ENCODE peak calls at places on chromosomes 2 and 18, in five cellular contexts. K, W, M, J and H are unnamed samples.

GRCh38 chr2:172642301-172643020 is 86.6 kb downstream of the PDK1 start:
- DNase-seq in K (no peak), W (no peak), M (no peak), J (no peak), H (no peak)

GRCh38 chr2:48946444-48947048 is 191.0 kb upstream of the LHCGR start:
- DNase-seq in K (peak), W (no peak), M (peak), J (peak), H (peak)

GRCh38 chr18:3821524-3821923 is 371.6 kb downstream of the TGIF1 start:
- DNase-seq in K (no peak), W (no peak), M (no peak), J (no peak), H (no peak)

GRCh38 chr18:29523371-29523770 is 1346.4 kb upstream of the CDH2 start:
- DNase-seq in K (no peak), W (no peak), M (no peak), J (no peak), H (no peak)

GRCh38 chr2:137202310-137202709 is 437.0 kb downstream of the THSD7B start:
- DNase-seq in K (peak), W (no peak), M (no peak), J (no peak), H (no peak)

GRCh38 chr2:160492401-160493226 is 993 bp downstream of the RBMS1 start:
- DNase-seq in K (peak), W (peak), M (peak), J (peak), H (peak)

GRCh38 chr2:230042195-230042594 is 26.5 kb downstream of the SLC16A14 start:
- DNase-seq in K (no peak), W (no peak), M (peak), J (no peak), H (no peak)

GRCh38 chr18:13895505-13896033 is 19.8 kb downstream of the MC2R start:
- DNase-seq in K (no peak), W (no peak), M (no peak), J (no peak), H (no peak)

GRCh38 chr18:23706971-23707640 is 17.9 kb downstream of the LAMA3 start:
- DNase-seq in K (no peak), W (no peak), M (no peak), J (no peak), H (no peak)

GRCh38 chr2:85433511-85434089 is 15.1 kb downstream of the SH2D6 start:
- DNase-seq in K (peak), W (peak), M (peak), J (peak), H (no peak)

GRCh38 chr2:118849226-118850170 is 2.0 kb upstream of the EN1 start:
- DNase-seq in K (no peak), W (no peak), M (no peak), J (no peak), H (no peak)

GRCh38 chr2:7191927-7192326 is 274.7 kb downstream of the RNF144A start:
- DNase-seq in K (no peak), W (no peak), M (peak), J (peak), H (no peak)

GRCh38 chr2:218367415-218368149 is 10.9 kb downstream of the CATIP start:
- DNase-seq in K (peak), W (peak), M (peak), J (peak), H (peak)

GRCh38 chr2:233964581-233964980 is 47.4 kb downstream of the TRPM8 start:
- DNase-seq in K (no peak), W (no peak), M (peak), J (no peak), H (no peak)

GRCh38 chr2:98669675-98670074 is 61.3 kb downstream of the MGAT4A start:
- DNase-seq in K (no peak), W (no peak), M (no peak), J (peak), H (no peak)

GRCh38 chr18:44819944-44820510 is 139.3 kb downstream of the SETBP1 start:
- DNase-seq in K (no peak), W (peak), M (no peak), J (no peak), H (no peak)

GRCh38 chr2:215698566-215698965 is 262.7 kb upstream of the FN1 start:
- DNase-seq in K (no peak), W (no peak), M (peak), J (peak), H (no peak)

GRCh38 chr2:131043199-131044077 is 49.8 kb downstream of the FAM168B start:
- DNase-seq in K (no peak), W (no peak), M (no peak), J (no peak), H (no peak)

GRCh38 chr18:36993068-36993467 is 164.1 kb downstream of the KIAA1328 start:
- DNase-seq in K (no peak), W (no peak), M (peak), J (peak), H (no peak)

GRCh38 chr2:81991282-81991681 is 1686.7 kb upstream of the LRRTM1 start:
- DNase-seq in K (no peak), W (no peak), M (no peak), J (no peak), H (no peak)

GRCh38 chr18:52348209-52348608 is 8.2 kb downstream of the DCC start:
- DNase-seq in K (no peak), W (no peak), M (peak), J (no peak), H (no peak)

GRCh38 chr2:217551229-217551909 is 451.4 kb downstream of the TNS1 start:
- DNase-seq in K (no peak), W (no peak), M (peak), J (peak), H (no peak)

GRCh38 chr2:157052685-157053224 is 204.8 kb upstream of the GALNT5 start:
- DNase-seq in K (no peak), W (no peak), M (peak), J (peak), H (no peak)

GRCh38 chr2:11661891-11662435 is 8.0 kb downstream of the NTSR2 start:
- DNase-seq in K (no peak), W (no peak), M (no peak), J (no peak), H (no peak)

GRCh38 chr2:74554821-74555531 is 456 bp downstream of the DOK1 start:
- DNase-seq in K (no peak), W (no peak), M (peak), J (peak), H (peak)

GRCh38 chr2:85601771-85602475 is 575 bp downstream of the TMEM150A start:
- DNase-seq in K (peak), W (peak), M (peak), J (peak), H (peak)

DNA sequence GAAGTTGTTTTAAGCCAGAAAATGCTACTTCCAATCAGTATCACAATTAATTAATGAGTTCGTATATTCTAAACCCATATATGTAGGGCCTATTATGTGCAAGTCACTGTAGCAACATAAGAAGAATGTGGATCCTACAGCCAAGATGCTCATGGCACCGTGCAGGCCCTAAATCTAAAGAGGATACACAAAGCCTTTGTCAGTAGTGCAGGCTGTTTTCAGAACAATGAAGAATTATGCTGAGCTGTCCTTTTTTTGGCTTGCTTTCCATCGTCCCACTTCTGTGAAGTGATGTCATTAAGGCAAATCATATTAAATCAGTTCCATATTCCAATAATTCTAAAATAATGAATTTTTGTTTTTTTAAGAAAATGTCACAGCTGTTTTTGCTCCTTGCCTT is 565.7 kb downstream of the STK39 start:
- DNase-seq in K (no peak), W (no peak), M (no peak), J (no peak), H (no peak)
- H3K27ac ChIP-seq in K (no peak), W (peak), M (no peak), J (no peak), H (no peak)

GRCh38 chr2:66445781-66446177 is 10.9 kb downstream of the MEIS1 start:
- DNase-seq in K (no peak), W (peak), M (peak), J (peak), H (no peak)
- H3K27ac ChIP-seq in K (peak), W (peak), M (peak), J (peak), H (no peak)

GRCh38 chr18:35089918-35090550 is 48.8 kb downstream of the MAPRE2 start:
- DNase-seq in K (no peak), W (no peak), M (peak), J (no peak), H (no peak)

GRCh38 chr18:35088931-35089330 is 47.7 kb downstream of the MAPRE2 start:
- DNase-seq in K (no peak), W (no peak), M (peak), J (no peak), H (no peak)

GRCh38 chr18:35087726-35088125 is 46.5 kb downstream of the MAPRE2 start:
- DNase-seq in K (no peak), W (no peak), M (no peak), J (no peak), H (no peak)

GRCh38 chr18:35091841-35092240 is 50.6 kb downstream of the MAPRE2 start:
- DNase-seq in K (no peak), W (no peak), M (no peak), J (peak), H (no peak)

DNA sequence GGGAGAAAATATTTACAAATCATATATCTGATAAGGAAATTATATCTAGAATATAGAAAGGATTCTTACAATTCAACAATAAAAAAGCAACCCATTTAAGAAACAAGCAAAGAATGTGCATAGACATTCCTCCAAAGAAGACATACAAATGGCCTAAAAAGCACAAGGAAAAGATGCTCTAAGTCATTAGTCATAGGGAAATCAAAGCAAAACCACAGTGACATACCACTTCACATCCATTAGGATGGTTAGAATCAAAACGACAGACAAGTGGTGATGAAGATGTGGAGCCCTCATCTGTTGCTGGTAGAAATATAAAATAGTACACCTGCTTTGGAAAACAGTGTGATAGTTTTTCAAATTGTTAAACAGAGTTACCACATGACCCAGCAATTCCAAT is 48.2 kb downstream of the MAPRE2 start:
- DNase-seq in K (no peak), W (no peak), M (peak), J (no peak), H (no peak)
- H3K27ac ChIP-seq in K (no peak), W (no peak), M (peak), J (no peak), H (no peak)

GRCh38 chr2:226031962-226032441 is 632.5 kb downstream of the NYAP2 start:
- DNase-seq in K (no peak), W (no peak), M (peak), J (peak), H (no peak)

GRCh38 chr2:226030369-226031077 is 631.0 kb downstream of the NYAP2 start:
- DNase-seq in K (no peak), W (no peak), M (no peak), J (peak), H (no peak)

GRCh38 chr2:226031078-226031937 is 631.8 kb downstream of the NYAP2 start:
- DNase-seq in K (peak), W (peak), M (peak), J (peak), H (no peak)
- H3K27ac ChIP-seq in K (peak), W (peak), M (no peak), J (peak), H (no peak)

GRCh38 chr2:66437055-66437454 is 2.1 kb downstream of the MEIS1 start:
- DNase-seq in K (no peak), W (no peak), M (peak), J (peak), H (no peak)
- H3K27ac ChIP-seq in K (peak), W (peak), M (peak), J (peak), H (no peak)

DNA sequence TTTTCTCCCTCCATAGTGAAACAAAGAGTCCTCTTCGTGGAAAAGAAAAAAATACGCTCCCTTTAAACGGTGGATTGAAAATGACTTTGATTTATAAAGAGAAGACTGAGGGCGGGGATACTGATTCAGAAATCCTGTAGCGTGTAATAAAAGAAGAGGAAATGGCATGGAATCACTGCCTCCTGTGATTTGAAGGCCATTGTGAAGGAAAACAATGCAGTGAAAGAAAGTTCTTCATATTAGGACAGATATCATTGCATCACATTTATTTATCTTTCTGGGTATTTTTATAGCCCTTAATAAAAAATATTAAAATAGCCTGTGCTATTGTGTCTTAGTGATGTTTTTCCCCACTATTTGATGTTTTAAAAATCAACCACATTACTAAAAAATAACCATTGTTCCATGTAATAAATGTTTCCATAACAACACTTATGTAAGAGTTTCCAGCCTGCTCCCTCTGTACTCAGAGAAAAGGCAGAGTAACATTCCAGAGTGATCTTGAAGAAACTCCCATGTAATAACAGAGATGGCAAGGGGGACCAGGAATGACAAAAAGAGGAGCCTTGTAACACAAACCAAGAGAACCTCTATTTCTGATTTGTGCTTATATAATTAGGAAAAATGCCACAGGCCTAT is 8.0 kb downstream of the MRPL33 start:
- DNase-seq in K (no peak), W (no peak), M (peak), J (no peak), H (no peak)
- H3K27ac ChIP-seq in K (no peak), W (no peak), M (no peak), J (no peak), H (no peak)